ENCODE peak calls at places on chromosomes 2 and 18, in eight cellular contexts. One of them, this sample, is unnamed.

GRCh38 chr2:238094438-238095022 is 5.6 kb upstream of the ESPNL start:
- DNase-seq in substantia nigra: no peak
- DNase-seq in sigmoid colon: no peak
- DNase-seq in uterus: no peak
- DNase-seq in B cell: no peak
- DNase-seq in GM13976: no peak
- DNase-seq in activated gamma-delta T cell treated with Interleukin-2 at 50 U/mL for 16 hours: no peak
- DNase-seq in NCI-H446 treated with DMSO at 0.1 percent for 48 hours: no peak
- DNase-seq in this sample: no peak

GRCh38 chr2:39511786-39512433 is 74.8 kb upstream of the MAP4K3 start:
- DNase-seq in uterus: no peak
- DNase-seq in GM13976: no peak
- DNase-seq in activated gamma-delta T cell treated with Interleukin-2 at 50 U/mL for 16 hours: no peak
- DNase-seq in substantia nigra: no peak
- DNase-seq in B cell: no peak
- DNase-seq in NCI-H446 treated with DMSO at 0.1 percent for 48 hours: no peak
- DNase-seq in sigmoid colon: no peak
- DNase-seq in this sample: no peak

GRCh38 chr2:217902281-217903141 is 100.3 kb downstream of the TNS1 start:
- DNase-seq in substantia nigra: no peak
- DNase-seq in uterus: peak; percentile 77
- DNase-seq in NCI-H446 treated with DMSO at 0.1 percent for 48 hours: no peak
- DNase-seq in B cell: peak; percentile 8
- DNase-seq in GM13976: no peak
- DNase-seq in sigmoid colon: peak; percentile 95
- DNase-seq in activated gamma-delta T cell treated with Interleukin-2 at 50 U/mL for 16 hours: no peak
- DNase-seq in this sample: peak; percentile 44

GRCh38 chr2:37168217-37168981 is 11.6 kb upstream of the EIF2AK2 start:
- DNase-seq in B cell: peak; percentile 51
- DNase-seq in sigmoid colon: no peak
- DNase-seq in GM13976: peak; percentile 82
- DNase-seq in uterus: no peak
- DNase-seq in NCI-H446 treated with DMSO at 0.1 percent for 48 hours: peak; percentile 8
- DNase-seq in activated gamma-delta T cell treated with Interleukin-2 at 50 U/mL for 16 hours: peak; percentile 22
- DNase-seq in substantia nigra: no peak
- DNase-seq in this sample: no peak

GRCh38 chr2:16247371-16248177 is 307.2 kb downstream of the MYCN start:
- DNase-seq in B cell: no peak
- DNase-seq in NCI-H446 treated with DMSO at 0.1 percent for 48 hours: no peak
- DNase-seq in GM13976: no peak
- DNase-seq in activated gamma-delta T cell treated with Interleukin-2 at 50 U/mL for 16 hours: no peak
- DNase-seq in sigmoid colon: no peak
- DNase-seq in substantia nigra: no peak
- DNase-seq in uterus: no peak
- DNase-seq in this sample: no peak

GRCh38 chr2:140122001-140122400 is 1341.8 kb upstream of the NXPH2 start:
- DNase-seq in GM13976: no peak
- DNase-seq in B cell: no peak
- DNase-seq in activated gamma-delta T cell treated with Interleukin-2 at 50 U/mL for 16 hours: no peak
- DNase-seq in uterus: no peak
- DNase-seq in sigmoid colon: no peak
- DNase-seq in substantia nigra: no peak
- DNase-seq in NCI-H446 treated with DMSO at 0.1 percent for 48 hours: no peak
- DNase-seq in this sample: peak; percentile 76

GRCh38 chr18:12317664-12318333 is 9.8 kb downstream of the TUBB6 start:
- DNase-seq in GM13976: no peak
- DNase-seq in sigmoid colon: no peak
- DNase-seq in activated gamma-delta T cell treated with Interleukin-2 at 50 U/mL for 16 hours: no peak
- DNase-seq in uterus: peak; percentile 47
- DNase-seq in substantia nigra: no peak
- DNase-seq in NCI-H446 treated with DMSO at 0.1 percent for 48 hours: no peak
- DNase-seq in B cell: peak; percentile 52
- DNase-seq in this sample: no peak

GRCh38 chr2:182280128-182280527 is 146.7 kb downstream of the PDE1A start:
- DNase-seq in GM13976: no peak
- DNase-seq in B cell: no peak
- DNase-seq in NCI-H446 treated with DMSO at 0.1 percent for 48 hours: peak; percentile 77
- DNase-seq in sigmoid colon: no peak
- DNase-seq in substantia nigra: no peak
- DNase-seq in activated gamma-delta T cell treated with Interleukin-2 at 50 U/mL for 16 hours: no peak
- DNase-seq in uterus: no peak
- DNase-seq in this sample: no peak

GRCh38 chr2:164903944-164904343 is 51.4 kb downstream of the SLC38A11 start:
- DNase-seq in activated gamma-delta T cell treated with Interleukin-2 at 50 U/mL for 16 hours: no peak
- DNase-seq in GM13976: no peak
- DNase-seq in substantia nigra: no peak
- DNase-seq in B cell: no peak
- DNase-seq in NCI-H446 treated with DMSO at 0.1 percent for 48 hours: peak; percentile 89
- DNase-seq in uterus: no peak
- DNase-seq in sigmoid colon: no peak
- DNase-seq in this sample: no peak

GRCh38 chr2:231287696-231288095 is 89.3 kb downstream of the ARMC9 start:
- DNase-seq in substantia nigra: no peak
- DNase-seq in NCI-H446 treated with DMSO at 0.1 percent for 48 hours: no peak
- DNase-seq in GM13976: no peak
- DNase-seq in B cell: no peak
- DNase-seq in uterus: no peak
- DNase-seq in activated gamma-delta T cell treated with Interleukin-2 at 50 U/mL for 16 hours: no peak
- DNase-seq in sigmoid colon: no peak
- DNase-seq in this sample: no peak

GRCh38 chr2:232999354-232999753 is 13.7 kb downstream of the NGEF start:
- DNase-seq in NCI-H446 treated with DMSO at 0.1 percent for 48 hours: no peak
- DNase-seq in activated gamma-delta T cell treated with Interleukin-2 at 50 U/mL for 16 hours: no peak
- DNase-seq in substantia nigra: no peak
- DNase-seq in sigmoid colon: peak; percentile 26
- DNase-seq in B cell: no peak
- DNase-seq in uterus: no peak
- DNase-seq in GM13976: no peak
- DNase-seq in this sample: no peak

GRCh38 chr2:126527836-126528490 is 128.0 kb upstream of the GYPC start:
- DNase-seq in B cell: peak; percentile 72
- DNase-seq in substantia nigra: no peak
- DNase-seq in NCI-H446 treated with DMSO at 0.1 percent for 48 hours: no peak
- DNase-seq in activated gamma-delta T cell treated with Interleukin-2 at 50 U/mL for 16 hours: peak; percentile 74
- DNase-seq in uterus: peak; percentile 64
- DNase-seq in sigmoid colon: peak; percentile 74
- DNase-seq in GM13976: peak; percentile 45
- DNase-seq in this sample: peak; percentile 14

GRCh38 chr2:54558188-54558975 is 102.3 kb downstream of the SPTBN1 start:
- DNase-seq in sigmoid colon: peak; percentile 83
- DNase-seq in activated gamma-delta T cell treated with Interleukin-2 at 50 U/mL for 16 hours: peak; percentile 55
- DNase-seq in GM13976: peak; percentile 76
- DNase-seq in substantia nigra: no peak
- DNase-seq in uterus: peak; percentile 49
- DNase-seq in B cell: peak; percentile 74
- DNase-seq in NCI-H446 treated with DMSO at 0.1 percent for 48 hours: no peak
- DNase-seq in this sample: no peak

GRCh38 chr2:34104601-34105000 is 505.5 kb upstream of the FAM98A start:
- DNase-seq in B cell: no peak
- DNase-seq in GM13976: no peak
- DNase-seq in NCI-H446 treated with DMSO at 0.1 percent for 48 hours: no peak
- DNase-seq in uterus: no peak
- DNase-seq in sigmoid colon: no peak
- DNase-seq in substantia nigra: no peak
- DNase-seq in activated gamma-delta T cell treated with Interleukin-2 at 50 U/mL for 16 hours: no peak
- DNase-seq in this sample: no peak

GRCh38 chr2:119117408-119117807 is 41.1 kb downstream of the C1QL2 start:
- DNase-seq in NCI-H446 treated with DMSO at 0.1 percent for 48 hours: no peak
- DNase-seq in sigmoid colon: no peak
- DNase-seq in activated gamma-delta T cell treated with Interleukin-2 at 50 U/mL for 16 hours: no peak
- DNase-seq in uterus: no peak
- DNase-seq in GM13976: no peak
- DNase-seq in B cell: no peak
- DNase-seq in substantia nigra: no peak
- DNase-seq in this sample: no peak

GRCh38 chr2:209380278-209380677 is 43.6 kb upstream of the MAP2 start:
- DNase-seq in NCI-H446 treated with DMSO at 0.1 percent for 48 hours: no peak
- DNase-seq in activated gamma-delta T cell treated with Interleukin-2 at 50 U/mL for 16 hours: no peak
- DNase-seq in B cell: peak; percentile 11
- DNase-seq in sigmoid colon: no peak
- DNase-seq in GM13976: no peak
- DNase-seq in substantia nigra: no peak
- DNase-seq in uterus: no peak
- DNase-seq in this sample: no peak

This sample was measured in skeletal muscle cell.